ENCODE peak calls at places on chromosomes 1 and 21, in seven cellular contexts. H is brain microvascular endothelial cell, J is NAMALWA, C is progenitor cell of endocrine pancreas, N is nucleus accumbens, B is ELR, U is amniotic stem cell. W is an unnamed sample.

GRCh38 chr1:30722175-30722537 is 1.2 kb downstream of the MATN1 start:
- DNase-seq in H (no peak), J (no peak), C (no peak), N (no peak), B (no peak), U (no peak), W (no peak)

GRCh38 chr1:57826535-57826934 is 402.7 kb upstream of the DAB1 start:
- DNase-seq in H (no peak), J (no peak), C (no peak), N (no peak), B (no peak), U (no peak), W (no peak)

GRCh38 chr1:109994654-109995053 is 10.1 kb downstream of the AHCYL1 start:
- DNase-seq in H (no peak), J (no peak), C (no peak), N (no peak), B (no peak), U (no peak), W (no peak)

GRCh38 chr1:236945002-236945401 is 59.2 kb downstream of the MT1HL1 start:
- DNase-seq in H (no peak), J (no peak), C (no peak), N (no peak), B (peak; percentile 1), U (no peak), W (no peak)

GRCh38 chr1:225480825-225481434 is 53.1 kb upstream of the LBR start:
- DNase-seq in H (no peak), J (peak; percentile 97), C (peak; percentile 60), N (no peak), B (peak; percentile 46), U (no peak), W (no peak)

GRCh38 chr1:16163882-16164820 is 8.3 kb upstream of the EPHA2 start:
- DNase-seq in H (peak; percentile 98), J (no peak), C (no peak), N (no peak), B (peak; percentile 97), U (peak; percentile 94), W (peak; percentile 98)

GRCh38 chr21:34187935-34188334 is 114.6 kb downstream of the MRPS6 start:
- DNase-seq in H (no peak), J (no peak), C (no peak), N (no peak), B (no peak), U (no peak), W (no peak)

GRCh38 chr1:34779526-34779925 is 1.5 kb upstream of the GJB3 start:
- DNase-seq in H (no peak), J (no peak), C (no peak), N (no peak), B (no peak), U (no peak), W (no peak)

GRCh38 chr1:174222166-174222949 is 63.0 kb downstream of the RABGAP1L start:
- DNase-seq in H (peak; percentile 57), J (no peak), C (no peak), N (no peak), B (peak; percentile 86), U (no peak), W (peak; percentile 91)

GRCh38 chr21:14889080-14889805 is 175.6 kb downstream of the NRIP1 start:
- DNase-seq in H (peak; percentile 87), J (no peak), C (no peak), N (no peak), B (peak; percentile 69), U (no peak), W (peak; percentile 80)

GRCh38 chr1:240555524-240555923 is 56.4 kb downstream of the GREM2 start:
- DNase-seq in H (no peak), J (no peak), C (no peak), N (no peak), B (no peak), U (no peak), W (no peak)

GRCh38 chr1:84037758-84038611 is 39.1 kb upstream of the TTLL7 start:
- DNase-seq in H (no peak), J (no peak), C (no peak), N (no peak), B (no peak), U (no peak), W (no peak)